ENCODE peak calls at places on chromosomes 6 and 20, in four cellular contexts. Q is AG04450, A is AG04449, H is ureter. R is an unnamed sample.

GRCh38 chr20:41811456-41811855 is 193.3 kb upstream of the CHD6 start:
- DNase-seq in Q (no peak), A (no peak), H (no peak), R (no peak)

GRCh38 chr20:50980071-50980681 is 21.6 kb downstream of the MOCS3 start:
- DNase-seq in Q (peak), A (peak), H (no peak), R (no peak)

GRCh38 chr6:138428943-138429616 is 25.1 kb downstream of the HEBP2 start:
- DNase-seq in Q (peak), A (peak), H (no peak), R (no peak)

GRCh38 chr20:50828363-50829136 is 33.7 kb downstream of the BCAS4 start:
- DNase-seq in Q (no peak), A (no peak), H (no peak), R (no peak)

GRCh38 chr20:38542994-38543906 is 37.7 kb upstream of the ADIG start:
- DNase-seq in Q (no peak), A (no peak), H (no peak), R (no peak)

GRCh38 chr6:35170166-35170565 is 29.0 kb upstream of the TCP11 start:
- DNase-seq in Q (no peak), A (no peak), H (no peak), R (no peak)

GRCh38 chr20:53852025-53852424 is 218.4 kb downstream of the BCAS1 start:
- DNase-seq in Q (no peak), A (no peak), H (no peak), R (no peak)

GRCh38 chr6:29146154-29146553 is 24.6 kb upstream of the OR2J2 start:
- DNase-seq in Q (no peak), A (no peak), H (no peak), R (no peak)

GRCh38 chr20:49381558-49382493 is 100.6 kb downstream of the KCNB1 start:
- DNase-seq in Q (no peak), A (no peak), H (peak), R (no peak)

GRCh38 chr6:105432797-105433196 is 29.9 kb upstream of the PREP start:
- DNase-seq in Q (peak), A (peak), H (no peak), R (no peak)

GRCh38 chr6:10615675-10616074 is 78.7 kb downstream of the C6orf52 start:
- DNase-seq in Q (no peak), A (no peak), H (no peak), R (no peak)

GRCh38 chr6:106787327-106788196 is 158.2 kb downstream of the QRSL1 start:
- DNase-seq in Q (no peak), A (no peak), H (no peak), R (no peak)

GRCh38 chr20:21289651-21290050 is 13.5 kb upstream of the XRN2 start:
- DNase-seq in Q (no peak), A (no peak), H (no peak), R (no peak)

GRCh38 chr6:148548749-148549140 is 198.1 kb upstream of the UST start:
- DNase-seq in Q (no peak), A (no peak), H (no peak), R (no peak)

GRCh38 chr20:24769878-24770627 is 179.0 kb upstream of the CST7 start:
- DNase-seq in Q (no peak), A (no peak), H (peak), R (no peak)

GRCh38 chr6:21664263-21665081 is 70.9 kb downstream of the SOX4 start:
- DNase-seq in Q (no peak), A (no peak), H (peak), R (no peak)

GRCh38 chr6:105324386-105325000 is 78.4 kb downstream of the PREP start:
- DNase-seq in Q (no peak), A (no peak), H (no peak), R (no peak)

GRCh38 chr20:56160956-56161355 is 87.6 kb upstream of the MC3R start:
- DNase-seq in Q (no peak), A (no peak), H (no peak), R (no peak)

GRCh38 chr6:23329091-23329490 is 759.7 kb downstream of the HDGFL1 start:
- DNase-seq in Q (no peak), A (no peak), H (no peak), R (no peak)

GRCh38 chr20:39395478-39396291 is 433.5 kb downstream of the DHX35 start:
- DNase-seq in Q (no peak), A (no peak), H (no peak), R (no peak)

GRCh38 chr6:157079277-157079676 is 244.0 kb downstream of the TMEM242 start:
- DNase-seq in Q (no peak), A (no peak), H (no peak), R (no peak)

GRCh38 chr6:154139894-154140293 is 100.9 kb downstream of the OPRM1 start:
- DNase-seq in Q (no peak), A (no peak), H (no peak), R (no peak)

GRCh38 chr6:106225581-106225980 is 100.0 kb downstream of the ATG5 start:
- DNase-seq in Q (no peak), A (no peak), H (no peak), R (no peak)

GRCh38 chr20:6635034-6635736 is 132.3 kb upstream of the BMP2 start:
- DNase-seq in Q (no peak), A (no peak), H (no peak), R (no peak)

GRCh38 chr6:70806086-70806485 is 138.4 kb downstream of the SMAP1 start:
- DNase-seq in Q (no peak), A (no peak), H (no peak), R (no peak)

GRCh38 chr20:48275737-48276342 is 490.6 kb upstream of the SULF2 start:
- DNase-seq in Q (no peak), A (no peak), H (peak), R (no peak)

GRCh38 chr6:72865467-72865866 is 243.6 kb downstream of the KCNQ5 start:
- DNase-seq in Q (no peak), A (no peak), H (no peak), R (no peak)

GRCh38 chr6:54719633-54720032 is 126.9 kb upstream of the FAM83B start:
- DNase-seq in Q (no peak), A (no peak), H (no peak), R (no peak)